ENCODE peak calls at places on chromosome 12, in six cellular contexts. One of them, this sample, is unnamed.

GRCh38 chr12:3607039-3607719 is 116.2 kb downstream of the PRMT8 start:
- DNase-seq in thoracic aorta: no peak
- DNase-seq in islet precursor cell: no peak
- DNase-seq in CD4-positive, alpha-beta T cell: no peak
- DNase-seq in activated CD4-positive, alpha-beta T cell treated with anti-CD3 and anti-CD28 coated beads for 1 hour: no peak
- DNase-seq in left ventricle myocardium inferior: no peak
- DNase-seq in this sample: no peak

GRCh38 chr12:68012712-68013111 is 23.5 kb downstream of the IFNG-AS1 start:
- DNase-seq in thoracic aorta: no peak
- DNase-seq in islet precursor cell: no peak
- DNase-seq in CD4-positive, alpha-beta T cell: no peak
- DNase-seq in activated CD4-positive, alpha-beta T cell treated with anti-CD3 and anti-CD28 coated beads for 1 hour: no peak
- DNase-seq in left ventricle myocardium inferior: no peak
- DNase-seq in this sample: no peak

GRCh38 chr12:63916561-63917476 is 72.3 kb downstream of the SRGAP1 start:
- DNase-seq in thoracic aorta: no peak
- DNase-seq in islet precursor cell: no peak
- DNase-seq in CD4-positive, alpha-beta T cell: no peak
- DNase-seq in activated CD4-positive, alpha-beta T cell treated with anti-CD3 and anti-CD28 coated beads for 1 hour: no peak
- DNase-seq in left ventricle myocardium inferior: no peak
- DNase-seq in this sample: no peak

GRCh38 chr12:2291182-2291832 is 238.5 kb downstream of the CACNA1C start:
- DNase-seq in thoracic aorta: no peak
- DNase-seq in islet precursor cell: peak
- DNase-seq in CD4-positive, alpha-beta T cell: no peak
- DNase-seq in activated CD4-positive, alpha-beta T cell treated with anti-CD3 and anti-CD28 coated beads for 1 hour: no peak
- DNase-seq in left ventricle myocardium inferior: no peak
- DNase-seq in this sample: no peak

GRCh38 chr12:10171954-10172353 is at the start of gene OLR1:
- DNase-seq in thoracic aorta: no peak
- DNase-seq in islet precursor cell: no peak
- DNase-seq in CD4-positive, alpha-beta T cell: no peak
- DNase-seq in activated CD4-positive, alpha-beta T cell treated with anti-CD3 and anti-CD28 coated beads for 1 hour: no peak
- DNase-seq in left ventricle myocardium inferior: no peak
- DNase-seq in this sample: no peak

GRCh38 chr12:30953946-30954766 is 27.6 kb downstream of the TSPAN11 start:
- DNase-seq in thoracic aorta: no peak
- DNase-seq in islet precursor cell: no peak
- DNase-seq in CD4-positive, alpha-beta T cell: no peak
- DNase-seq in activated CD4-positive, alpha-beta T cell treated with anti-CD3 and anti-CD28 coated beads for 1 hour: no peak
- DNase-seq in left ventricle myocardium inferior: no peak
- DNase-seq in this sample: no peak

GRCh38 chr12:62632521-62632920 is 165.9 kb downstream of the MON2 start:
- DNase-seq in thoracic aorta: no peak
- DNase-seq in islet precursor cell: peak
- DNase-seq in CD4-positive, alpha-beta T cell: no peak
- DNase-seq in activated CD4-positive, alpha-beta T cell treated with anti-CD3 and anti-CD28 coated beads for 1 hour: no peak
- DNase-seq in left ventricle myocardium inferior: peak
- DNase-seq in this sample: peak

GRCh38 chr12:58803893-58804292 is 116.4 kb downstream of the LRIG3 start:
- DNase-seq in thoracic aorta: no peak
- DNase-seq in islet precursor cell: no peak
- DNase-seq in CD4-positive, alpha-beta T cell: no peak
- DNase-seq in activated CD4-positive, alpha-beta T cell treated with anti-CD3 and anti-CD28 coated beads for 1 hour: no peak
- DNase-seq in left ventricle myocardium inferior: no peak
- DNase-seq in this sample: no peak

GRCh38 chr12:91210144-91210543 is 27.5 kb upstream of the DCN start:
- DNase-seq in thoracic aorta: no peak
- DNase-seq in islet precursor cell: no peak
- DNase-seq in CD4-positive, alpha-beta T cell: no peak
- DNase-seq in activated CD4-positive, alpha-beta T cell treated with anti-CD3 and anti-CD28 coated beads for 1 hour: no peak
- DNase-seq in left ventricle myocardium inferior: no peak
- DNase-seq in this sample: no peak

GRCh38 chr12:26091837-26092236 is 33.0 kb downstream of the BHLHE41 start:
- DNase-seq in thoracic aorta: no peak
- DNase-seq in islet precursor cell: no peak
- DNase-seq in CD4-positive, alpha-beta T cell: no peak
- DNase-seq in activated CD4-positive, alpha-beta T cell treated with anti-CD3 and anti-CD28 coated beads for 1 hour: no peak
- DNase-seq in left ventricle myocardium inferior: no peak
- DNase-seq in this sample: no peak

GRCh38 chr12:115017346-115017745 is 333.4 kb upstream of the TBX3 start:
- DNase-seq in thoracic aorta: no peak
- DNase-seq in islet precursor cell: no peak
- DNase-seq in CD4-positive, alpha-beta T cell: no peak
- DNase-seq in activated CD4-positive, alpha-beta T cell treated with anti-CD3 and anti-CD28 coated beads for 1 hour: no peak
- DNase-seq in left ventricle myocardium inferior: no peak
- DNase-seq in this sample: no peak

GRCh38 chr12:128570191-128571065 is 253.3 kb downstream of the SLC15A4 start:
- DNase-seq in thoracic aorta: no peak
- DNase-seq in islet precursor cell: no peak
- DNase-seq in CD4-positive, alpha-beta T cell: no peak
- DNase-seq in activated CD4-positive, alpha-beta T cell treated with anti-CD3 and anti-CD28 coated beads for 1 hour: no peak
- DNase-seq in left ventricle myocardium inferior: no peak
- DNase-seq in this sample: no peak

GRCh38 chr12:95358111-95359083 is 115.6 kb upstream of the METAP2 start:
- DNase-seq in thoracic aorta: no peak
- DNase-seq in islet precursor cell: no peak
- DNase-seq in CD4-positive, alpha-beta T cell: no peak
- DNase-seq in activated CD4-positive, alpha-beta T cell treated with anti-CD3 and anti-CD28 coated beads for 1 hour: no peak
- DNase-seq in left ventricle myocardium inferior: no peak
- DNase-seq in this sample: no peak

GRCh38 chr12:8692573-8692972 is 5.2 kb upstream of the RIMKLB start:
- DNase-seq in thoracic aorta: no peak
- DNase-seq in islet precursor cell: peak
- DNase-seq in CD4-positive, alpha-beta T cell: no peak
- DNase-seq in activated CD4-positive, alpha-beta T cell treated with anti-CD3 and anti-CD28 coated beads for 1 hour: no peak
- DNase-seq in left ventricle myocardium inferior: no peak
- DNase-seq in this sample: peak

GRCh38 chr12:76643438-76643837 is 83.9 kb upstream of the OSBPL8 start:
- DNase-seq in thoracic aorta: no peak
- DNase-seq in islet precursor cell: no peak
- DNase-seq in CD4-positive, alpha-beta T cell: no peak
- DNase-seq in activated CD4-positive, alpha-beta T cell treated with anti-CD3 and anti-CD28 coated beads for 1 hour: no peak
- DNase-seq in left ventricle myocardium inferior: no peak
- DNase-seq in this sample: no peak

GRCh38 chr12:76018111-76018510 is 13.5 kb downstream of the PHLDA1 start:
- DNase-seq in thoracic aorta: no peak
- DNase-seq in islet precursor cell: peak
- DNase-seq in CD4-positive, alpha-beta T cell: no peak
- DNase-seq in activated CD4-positive, alpha-beta T cell treated with anti-CD3 and anti-CD28 coated beads for 1 hour: no peak
- DNase-seq in left ventricle myocardium inferior: peak
- DNase-seq in this sample: no peak

GRCh38 chr12:59744564-59744963 is 148.7 kb downstream of the SLC16A7 start:
- DNase-seq in thoracic aorta: no peak
- DNase-seq in islet precursor cell: no peak
- DNase-seq in CD4-positive, alpha-beta T cell: no peak
- DNase-seq in activated CD4-positive, alpha-beta T cell treated with anti-CD3 and anti-CD28 coated beads for 1 hour: no peak
- DNase-seq in left ventricle myocardium inferior: peak
- DNase-seq in this sample: no peak

GRCh38 chr12:52568111-52568510 is 5.5 kb downstream of the KRT74 start:
- DNase-seq in thoracic aorta: no peak
- DNase-seq in islet precursor cell: no peak
- DNase-seq in CD4-positive, alpha-beta T cell: no peak
- DNase-seq in activated CD4-positive, alpha-beta T cell treated with anti-CD3 and anti-CD28 coated beads for 1 hour: no peak
- DNase-seq in left ventricle myocardium inferior: no peak
- DNase-seq in this sample: no peak

GRCh38 chr12:27796093-27796492 is 16.1 kb upstream of the MANSC4 start:
- DNase-seq in thoracic aorta: no peak
- DNase-seq in islet precursor cell: no peak
- DNase-seq in CD4-positive, alpha-beta T cell: no peak
- DNase-seq in activated CD4-positive, alpha-beta T cell treated with anti-CD3 and anti-CD28 coated beads for 1 hour: no peak
- DNase-seq in left ventricle myocardium inferior: no peak
- DNase-seq in this sample: no peak

GRCh38 chr12:27667540-27667939 is 28.7 kb upstream of the REP15 start:
- DNase-seq in thoracic aorta: peak
- DNase-seq in islet precursor cell: no peak
- DNase-seq in CD4-positive, alpha-beta T cell: no peak
- DNase-seq in activated CD4-positive, alpha-beta T cell treated with anti-CD3 and anti-CD28 coated beads for 1 hour: no peak
- DNase-seq in left ventricle myocardium inferior: no peak
- DNase-seq in this sample: no peak

GRCh38 chr12:130714591-130715149 is 1.4 kb downstream of the RIMBP2 start:
- DNase-seq in thoracic aorta: no peak
- DNase-seq in islet precursor cell: peak
- DNase-seq in CD4-positive, alpha-beta T cell: no peak
- DNase-seq in activated CD4-positive, alpha-beta T cell treated with anti-CD3 and anti-CD28 coated beads for 1 hour: no peak
- DNase-seq in left ventricle myocardium inferior: no peak
- DNase-seq in this sample: no peak

GRCh38 chr12:12272869-12273268 is 6.0 kb upstream of the LRP6 start:
- DNase-seq in thoracic aorta: no peak
- DNase-seq in islet precursor cell: no peak
- DNase-seq in CD4-positive, alpha-beta T cell: no peak
- DNase-seq in activated CD4-positive, alpha-beta T cell treated with anti-CD3 and anti-CD28 coated beads for 1 hour: no peak
- DNase-seq in left ventricle myocardium inferior: no peak
- DNase-seq in this sample: no peak

GRCh38 chr12:40330180-40330579 is 105.4 kb downstream of the LRRK2 start:
- DNase-seq in thoracic aorta: no peak
- DNase-seq in islet precursor cell: no peak
- DNase-seq in CD4-positive, alpha-beta T cell: no peak
- DNase-seq in activated CD4-positive, alpha-beta T cell treated with anti-CD3 and anti-CD28 coated beads for 1 hour: no peak
- DNase-seq in left ventricle myocardium inferior: no peak
- DNase-seq in this sample: no peak

GRCh38 chr12:63319386-63319785 is 168.4 kb upstream of the AVPR1A start:
- DNase-seq in thoracic aorta: no peak
- DNase-seq in islet precursor cell: peak
- DNase-seq in CD4-positive, alpha-beta T cell: no peak
- DNase-seq in activated CD4-positive, alpha-beta T cell treated with anti-CD3 and anti-CD28 coated beads for 1 hour: no peak
- DNase-seq in left ventricle myocardium inferior: no peak
- DNase-seq in this sample: no peak

GRCh38 chr12:59839514-59839913 is 243.7 kb downstream of the SLC16A7 start:
- DNase-seq in thoracic aorta: no peak
- DNase-seq in islet precursor cell: no peak
- DNase-seq in CD4-positive, alpha-beta T cell: no peak
- DNase-seq in activated CD4-positive, alpha-beta T cell treated with anti-CD3 and anti-CD28 coated beads for 1 hour: no peak
- DNase-seq in left ventricle myocardium inferior: no peak
- DNase-seq in this sample: no peak

GRCh38 chr12:53950789-53951576 is 3.7 kb upstream of the HOXC12 start:
- DNase-seq in thoracic aorta: no peak
- DNase-seq in islet precursor cell: no peak
- DNase-seq in CD4-positive, alpha-beta T cell: no peak
- DNase-seq in activated CD4-positive, alpha-beta T cell treated with anti-CD3 and anti-CD28 coated beads for 1 hour: no peak
- DNase-seq in left ventricle myocardium inferior: no peak
- DNase-seq in this sample: no peak

GRCh38 chr12:67415473-67415872 is 146.3 kb downstream of the CAND1 start:
- DNase-seq in thoracic aorta: no peak
- DNase-seq in islet precursor cell: no peak
- DNase-seq in CD4-positive, alpha-beta T cell: no peak
- DNase-seq in activated CD4-positive, alpha-beta T cell treated with anti-CD3 and anti-CD28 coated beads for 1 hour: no peak
- DNase-seq in left ventricle myocardium inferior: no peak
- DNase-seq in this sample: peak

GRCh38 chr12:12427568-12427967 is 70.7 kb downstream of the BORCS5 start:
- DNase-seq in thoracic aorta: no peak
- DNase-seq in islet precursor cell: no peak
- DNase-seq in CD4-positive, alpha-beta T cell: no peak
- DNase-seq in activated CD4-positive, alpha-beta T cell treated with anti-CD3 and anti-CD28 coated beads for 1 hour: no peak
- DNase-seq in left ventricle myocardium inferior: no peak
- DNase-seq in this sample: no peak

GRCh38 chr12:77995436-77996167 is 164.9 kb downstream of the NAV3 start:
- DNase-seq in thoracic aorta: no peak
- DNase-seq in islet precursor cell: no peak
- DNase-seq in CD4-positive, alpha-beta T cell: no peak
- DNase-seq in activated CD4-positive, alpha-beta T cell treated with anti-CD3 and anti-CD28 coated beads for 1 hour: no peak
- DNase-seq in left ventricle myocardium inferior: no peak
- DNase-seq in this sample: no peak

GRCh38 chr12:55931317-55931779 is 386 bp downstream of the DGKA start:
- DNase-seq in thoracic aorta: no peak
- DNase-seq in islet precursor cell: no peak
- DNase-seq in CD4-positive, alpha-beta T cell: no peak
- DNase-seq in activated CD4-positive, alpha-beta T cell treated with anti-CD3 and anti-CD28 coated beads for 1 hour: no peak
- DNase-seq in left ventricle myocardium inferior: peak
- DNase-seq in this sample: no peak

GRCh38 chr12:80877706-80878384 is 59.9 kb downstream of the LIN7A start:
- DNase-seq in thoracic aorta: no peak
- DNase-seq in islet precursor cell: no peak
- DNase-seq in CD4-positive, alpha-beta T cell: no peak
- DNase-seq in activated CD4-positive, alpha-beta T cell treated with anti-CD3 and anti-CD28 coated beads for 1 hour: no peak
- DNase-seq in left ventricle myocardium inferior: no peak
- DNase-seq in this sample: no peak

GRCh38 chr12:85725991-85726390 is 110.2 kb downstream of the RASSF9 start:
- DNase-seq in thoracic aorta: no peak
- DNase-seq in islet precursor cell: no peak
- DNase-seq in CD4-positive, alpha-beta T cell: no peak
- DNase-seq in activated CD4-positive, alpha-beta T cell treated with anti-CD3 and anti-CD28 coated beads for 1 hour: no peak
- DNase-seq in left ventricle myocardium inferior: no peak
- DNase-seq in this sample: peak

GRCh38 chr12:53452159-53453077 is 516 bp downstream of the PCBP2 start:
- DNase-seq in thoracic aorta: peak
- DNase-seq in islet precursor cell: peak
- DNase-seq in CD4-positive, alpha-beta T cell: peak
- DNase-seq in activated CD4-positive, alpha-beta T cell treated with anti-CD3 and anti-CD28 coated beads for 1 hour: peak
- DNase-seq in left ventricle myocardium inferior: peak
- DNase-seq in this sample: peak